ENCODE peak calls at places on chromosomes 13 and 19, in seven cellular contexts. Y, N, O, A, I, J and G are unnamed samples. For H3K4me1, the result is how much of the 10 kb centered on the place peaks cover.

GRCh38 chr13:93183302-93183701 is 43.3 kb upstream of the GPC6 start:
- DNase-seq in Y (no peak), N (no peak), O (no peak), A (no peak), I (no peak), J (no peak), G (no peak)

GRCh38 chr13:95039415-95039814 is 261.8 kb downstream of the ABCC4 start:
- DNase-seq in Y (no peak), N (no peak), O (no peak), A (no peak), I (no peak), J (no peak), G (no peak)

GRCh38 chr13:28718186-28718537 is 608 bp downstream of the SLC46A3 start:
- DNase-seq in Y (no peak), N (no peak), O (no peak), A (no peak), I (no peak), J (no peak), G (no peak)

GRCh38 chr13:25345555-25345954 is 26.2 kb upstream of the ATP8A2 start:
- DNase-seq in Y (no peak), N (no peak), O (no peak), A (no peak), I (no peak), J (no peak), G (no peak)

GRCh38 chr19:4597975-4598671 is 38.6 kb upstream of the SEMA6B start:
- DNase-seq in Y (peak), N (peak), O (no peak), A (peak), I (peak), J (peak), G (no peak)

GRCh38 chr19:52307275-52307674 is 10.3 kb downstream of the ZNF480 start:
- DNase-seq in Y (no peak), N (no peak), O (no peak), A (no peak), I (no peak), J (peak), G (no peak)

GRCh38 chr13:39787086-39787487 is 131.6 kb downstream of the COG6 start:
- DNase-seq in Y (no peak), N (no peak), O (no peak), A (no peak), I (no peak), J (peak), G (no peak)

GRCh38 chr13:44573790-44574465 is 2.2 kb downstream of the TSC22D1 start:
- DNase-seq in Y (no peak), N (peak), O (no peak), A (peak), I (peak), J (peak), G (no peak)

GRCh38 chr19:7829162-7829520 is 877 bp upstream of the EVI5L start:
- DNase-seq in Y (no peak), N (no peak), O (no peak), A (no peak), I (no peak), J (no peak), G (no peak)
- H3K27ac ChIP-seq in Y (peak), N (no peak), O (no peak), A (no peak), I (no peak), J (no peak), G (no peak)

DNA sequence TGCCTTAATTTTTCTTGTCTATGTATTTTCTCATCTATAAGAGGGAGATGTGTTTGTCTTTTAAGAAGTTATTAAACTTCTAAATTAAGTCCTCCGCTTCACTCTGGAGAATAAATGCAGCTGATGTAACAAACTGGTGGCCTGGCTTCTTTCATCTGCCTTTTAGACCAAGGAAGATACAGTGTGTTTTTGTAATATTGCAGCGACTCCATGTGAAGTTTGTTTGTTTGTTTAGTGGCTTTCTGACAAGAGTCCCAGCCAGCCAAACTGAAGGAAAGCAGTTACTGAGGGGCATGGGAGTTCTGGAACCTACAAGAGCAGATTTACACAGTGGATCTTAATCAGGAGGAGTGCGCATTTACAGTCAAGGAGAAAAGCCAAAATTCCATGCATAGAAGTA is 56.4 kb downstream of the KLF12 start:
- DNase-seq in Y (no peak), N (no peak), O (no peak), A (no peak), I (no peak), J (no peak), G (no peak)
- H3K4me1 ChIP-seq in Y (under half), N (under half), O (under half), A (under half), I (under half), J (under half), G (under half)

DNA sequence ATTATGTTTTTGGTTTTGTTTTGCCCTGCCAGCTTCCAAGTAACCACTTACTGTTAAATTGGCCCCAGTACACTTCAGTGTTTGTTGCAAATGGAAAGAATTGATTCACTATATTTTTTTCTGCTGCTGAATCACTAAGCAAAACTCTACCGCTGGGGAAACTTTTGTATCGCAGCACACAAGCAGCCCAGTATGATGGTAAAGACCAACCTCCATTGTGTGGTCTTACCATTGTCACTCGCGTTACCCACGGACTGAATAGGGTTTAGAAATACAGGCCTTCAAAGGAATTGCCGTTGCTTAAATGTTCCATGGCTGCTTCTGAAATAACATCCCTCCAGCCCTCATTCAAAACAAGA is 7.9 kb downstream of the SPATA13 start:
- DNase-seq in Y (no peak), N (no peak), O (no peak), A (no peak), I (no peak), J (peak), G (no peak)
- H3K27ac ChIP-seq in Y (no peak), N (no peak), O (no peak), A (peak), I (no peak), J (no peak), G (no peak)

GRCh38 chr13:110343241-110343865 is 36.3 kb downstream of the COL4A2 start:
- DNase-seq in Y (no peak), N (no peak), O (no peak), A (no peak), I (peak), J (no peak), G (no peak)
- H3K4me1 ChIP-seq in Y (under half), N (under half), O (under half), A (under half), I (half or more), J (under half), G (half or more)

DNA sequence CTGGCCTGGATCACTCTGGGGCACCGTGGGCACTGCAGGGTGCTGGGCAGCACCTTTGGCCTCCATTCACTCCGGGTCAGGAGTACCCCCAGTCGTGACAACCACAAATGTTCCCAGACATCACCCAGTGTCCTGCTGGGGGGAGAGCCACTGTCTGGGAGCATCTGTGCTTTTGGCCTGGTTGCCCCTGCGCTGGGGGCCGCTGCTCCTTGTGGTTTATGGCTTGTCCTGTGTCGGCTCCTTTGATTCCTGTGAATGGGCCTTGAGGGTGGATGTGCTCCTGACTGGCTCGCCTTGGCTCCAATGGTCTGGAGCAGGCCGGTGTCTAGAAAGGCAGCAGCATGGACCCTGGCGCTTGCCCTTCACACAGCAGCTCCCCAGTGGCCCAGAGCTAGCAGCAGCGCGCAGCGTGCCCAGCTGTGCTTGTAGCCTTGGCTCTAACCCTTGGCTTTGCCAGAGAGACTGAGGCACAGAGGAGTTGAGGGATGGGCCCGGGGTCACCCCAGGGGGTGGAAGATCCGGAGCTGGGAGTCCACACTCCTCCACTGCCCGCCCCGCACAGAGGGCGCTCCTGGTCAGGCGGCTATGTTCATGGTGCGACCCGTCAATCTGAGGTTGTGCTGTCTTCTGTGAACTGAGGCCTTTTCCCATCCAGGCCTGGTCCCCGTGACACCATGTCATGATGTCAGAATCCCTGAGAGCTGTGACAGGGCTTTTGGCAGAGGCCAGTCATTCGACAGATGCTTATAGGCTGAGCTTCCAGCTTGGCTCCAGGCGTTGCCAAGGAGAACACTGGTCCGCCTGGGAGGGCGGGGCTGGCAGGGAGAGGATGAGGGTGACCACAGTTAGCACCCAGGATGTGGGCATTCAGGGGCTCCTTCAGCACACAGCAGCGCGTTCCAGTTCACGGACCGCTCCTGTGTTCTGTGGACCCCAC is 4.1 kb downstream of the DAZAP1 start:
- DNase-seq in Y (no peak), N (no peak), O (peak), A (peak), I (no peak), J (no peak), G (peak)
- H3K27ac ChIP-seq in Y (peak), N (no peak), O (no peak), A (no peak), I (no peak), J (no peak), G (peak)

GRCh38 chr19:13053238-13053637 is 49.4 kb downstream of the LYL1 start:
- DNase-seq in Y (no peak), N (no peak), O (no peak), A (no peak), I (no peak), J (no peak), G (no peak)

GRCh38 chr19:13050274-13050673 is 52.4 kb downstream of the LYL1 start:
- DNase-seq in Y (no peak), N (no peak), O (no peak), A (no peak), I (no peak), J (no peak), G (no peak)

GRCh38 chr19:13052447-13053232 is 50.0 kb downstream of the LYL1 start:
- DNase-seq in Y (no peak), N (no peak), O (no peak), A (no peak), I (no peak), J (no peak), G (no peak)

GRCh38 chr19:13053761-13054604 is 48.7 kb downstream of the LYL1 start:
- DNase-seq in Y (no peak), N (no peak), O (peak), A (peak), I (peak), J (peak), G (peak)

GRCh38 chr19:13051581-13052165 is 51.0 kb downstream of the LYL1 start:
- DNase-seq in Y (no peak), N (no peak), O (peak), A (peak), I (peak), J (peak), G (peak)
- H3K4me1 ChIP-seq in Y (under half), N (under half), O (half or more), A (half or more), I (half or more), J (half or more), G (half or more)

DNA sequence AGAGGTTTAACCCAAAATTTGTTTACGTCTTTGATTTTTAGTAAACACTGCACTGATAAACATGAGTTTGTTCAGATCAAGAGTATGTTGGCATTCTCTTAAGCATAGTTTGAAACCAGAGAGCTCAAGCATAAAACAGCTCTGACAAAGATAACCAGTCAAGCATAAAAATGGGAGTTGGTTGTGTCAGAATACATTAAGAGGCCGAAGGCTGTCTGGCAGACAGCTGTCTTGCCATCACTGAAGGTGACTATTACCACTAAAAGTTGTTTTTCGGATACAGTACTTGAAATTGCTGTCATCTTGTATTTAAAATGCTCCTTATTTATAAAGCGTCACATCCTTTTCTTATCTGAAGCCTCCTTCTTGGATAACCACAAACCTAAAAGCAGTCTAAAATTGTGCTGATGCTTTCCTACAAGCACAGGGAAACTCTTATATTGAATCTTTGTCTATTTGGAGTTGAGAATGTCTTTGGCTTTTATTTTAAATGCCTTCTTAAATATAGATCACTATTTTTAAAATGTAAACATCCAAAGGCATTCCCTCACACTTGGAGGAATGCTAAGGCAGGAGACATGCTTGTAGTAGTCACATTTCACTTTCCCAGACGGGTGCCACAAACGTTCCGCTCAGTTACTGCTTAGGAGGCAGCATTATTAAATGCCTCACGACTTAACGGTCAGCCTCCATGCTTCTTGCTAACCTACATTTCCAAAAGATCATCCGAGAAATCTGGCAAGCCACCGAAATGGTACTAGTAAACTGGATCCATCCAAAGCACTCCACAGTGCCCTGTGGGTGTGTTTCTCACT is 1.6 kb downstream of the SMAD9 start:
- DNase-seq in Y (no peak), N (no peak), O (no peak), A (no peak), I (no peak), J (peak), G (no peak)
- H3K27ac ChIP-seq in Y (no peak), N (no peak), O (peak), A (no peak), I (no peak), J (no peak), G (peak)

DNA sequence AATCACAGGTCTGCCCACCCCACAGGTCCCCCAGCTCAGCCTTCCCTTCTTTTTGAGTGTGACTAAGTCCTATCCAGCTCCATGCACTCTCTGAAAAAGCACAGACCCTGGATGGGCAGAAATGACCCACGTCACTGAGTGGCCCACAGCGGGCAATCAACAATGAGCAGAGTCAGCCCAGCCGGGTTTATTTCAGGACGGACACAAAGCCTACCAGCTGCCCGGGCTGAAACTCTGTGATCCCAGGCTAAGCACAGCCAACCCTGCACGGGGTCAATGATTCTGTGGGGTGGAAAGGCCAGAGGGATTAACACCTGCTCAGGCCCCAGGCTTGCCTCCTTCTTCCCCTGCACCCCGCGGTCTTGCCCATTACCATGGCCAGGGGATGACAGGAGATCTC is 8.4 kb downstream of the NAPA start:
- DNase-seq in Y (no peak), N (no peak), O (no peak), A (no peak), I (no peak), J (no peak), G (no peak)
- H3K4me1 ChIP-seq in Y (under half), N (under half), O (under half), A (half or more), I (under half), J (under half), G (under half)